ENCODE peak calls at places on chromosomes 5 and 9, in eight cellular contexts. B is NCI-H1092; T is activated T-cell treated with anti-CD3 and anti-CD28 coated beads for 4 hours; F is Right ventricle myocardium superior; U is stimulated activated CD4-positive, alpha-beta T cell treated with anti-CD3 and anti-CD28 coated beads, Interleukin-1b, Interleukin-23, amount 100 ng/mL, for 1 hour; J is astrocyte of the spinal cord; L is GM19239; A is left kidney. D is an unnamed sample.
A peak's percentile ranks its signal among the peaks of the same experiment; 100 is the strongest.

GRCh38 chr9:72462340-72462739 is 59.1 kb upstream of the TMC1 start:
- DNase-seq in U (no peak), J (peak; percentile 55), B (no peak), L (no peak), F (no peak), T (no peak), A (no peak), D (no peak)

GRCh38 chr5:54415147-54415546 is 40.4 kb upstream of the HSPB3 start:
- DNase-seq in L (no peak), U (no peak), A (no peak), F (no peak), T (no peak), B (no peak), J (no peak), D (no peak)

GRCh38 chr5:2752875-2753435 is 1.5 kb upstream of the IRX2 start:
- DNase-seq in B (no peak), T (no peak), L (no peak), F (no peak), U (no peak), J (no peak), A (no peak), D (peak; percentile 52)

GRCh38 chr9:85212209-85212608 is 529.5 kb downstream of the AGTPBP1 start:
- DNase-seq in T (no peak), F (no peak), L (no peak), A (no peak), J (peak; percentile 67), U (no peak), B (no peak), D (no peak)

GRCh38 chr5:175680020-175680419 is 22.1 kb downstream of the HRH2 start:
- DNase-seq in T (no peak), F (no peak), B (no peak), L (no peak), J (no peak), U (no peak), A (no peak), D (no peak)

GRCh38 chr5:170333161-170333909 is 35.8 kb upstream of the LCP2 start:
- DNase-seq in U (no peak), A (peak; percentile 21), J (peak; percentile 2), B (no peak), T (peak; percentile 63), F (no peak), L (no peak), D (peak; percentile 67)

GRCh38 chr9:130522233-130522808 is 57.1 kb upstream of the FUBP3 start:
- DNase-seq in U (no peak), A (peak; percentile 45), T (no peak), L (no peak), J (no peak), F (no peak), B (no peak), D (no peak)

GRCh38 chr5:100186181-100186580 is 349.0 kb upstream of the FAM174A start:
- DNase-seq in B (no peak), U (no peak), F (no peak), A (no peak), J (no peak), T (no peak), L (no peak), D (no peak)

GRCh38 chr9:135419106-135419505 is 60.5 kb upstream of the PPP1R26 start:
- DNase-seq in A (no peak), T (no peak), J (no peak), F (no peak), L (no peak), B (no peak), U (no peak), D (no peak)

GRCh38 chr9:126386088-126386487 is 59.5 kb downstream of the MVB12B start:
- DNase-seq in T (no peak), F (no peak), A (no peak), B (no peak), L (no peak), U (no peak), J (no peak), D (no peak)

GRCh38 chr9:91515074-91515687 is 91.5 kb upstream of the NFIL3 start:
- DNase-seq in T (no peak), A (peak; percentile 92), F (peak; percentile 56), U (no peak), J (peak; percentile 77), L (peak; percentile 34), B (no peak), D (no peak)

GRCh38 chr5:1138445-1139207 is 26.8 kb upstream of the SLC12A7 start:
- DNase-seq in J (no peak), L (no peak), A (no peak), U (no peak), F (peak; percentile 43), T (no peak), B (no peak), D (no peak)

GRCh38 chr9:121459513-121459912 is 40.1 kb downstream of the GGTA1 start:
- DNase-seq in U (no peak), L (no peak), A (no peak), F (no peak), B (no peak), T (no peak), J (no peak), D (no peak)

GRCh38 chr5:115086473-115086872 is 83.2 kb downstream of the TRIM36 start:
- DNase-seq in A (no peak), T (no peak), L (no peak), F (no peak), J (no peak), U (no peak), B (no peak), D (no peak)

GRCh38 chr9:2622361-2623045 is 916 bp downstream of the VLDLR start:
- DNase-seq in B (peak; percentile 46), T (no peak), A (peak; percentile 82), J (no peak), F (peak; percentile 56), L (no peak), U (no peak), D (peak; percentile 54)